ENCODE peak calls at places on chromosome 3, in six cellular contexts. M, F, W, G, T and J are unnamed samples.
A peak's percentile ranks its signal among the peaks of the same experiment; 100 is the strongest.

GRCh38 chr3:87191641-87192040 is 35.5 kb upstream of the CHMP2B start:
- DNase-seq in W (no peak), M (no peak), F (no peak), G (no peak), T (no peak), J (no peak)

GRCh38 chr3:127490271-127491023 is 100.1 kb downstream of the TPRA1 start:
- DNase-seq in W (no peak), F (no peak), G (no peak), M (no peak), T (no peak), J (no peak)

GRCh38 chr3:156332304-156332703 is 211.9 kb downstream of the KCNAB1 start:
- DNase-seq in F (no peak), T (no peak), G (no peak), M (no peak), W (no peak), J (no peak)

GRCh38 chr3:126135398-126136076 is 44.8 kb downstream of the ALDH1L1 start:
- DNase-seq in W (no peak), F (no peak), T (peak; percentile 75), G (no peak), M (peak; percentile 79), J (no peak)

GRCh38 chr3:193552911-193553310 is 1.8 kb downstream of the ATP13A4 start:
- DNase-seq in T (no peak), F (no peak), W (no peak), M (no peak), G (no peak), J (no peak)

GRCh38 chr3:141094851-141095545 is 43.9 kb downstream of the SPSB4 start:
- DNase-seq in F (peak; percentile 68), M (peak; percentile 93), T (no peak), W (no peak), G (no peak), J (peak; percentile 54)

GRCh38 chr3:115325539-115325938 is 178.5 kb upstream of the ZBTB20 start:
- DNase-seq in W (peak; percentile 67), T (no peak), G (no peak), M (no peak), F (no peak), J (no peak)

GRCh38 chr3:184751204-184751809 is 39.4 kb upstream of the MAGEF1 start:
- DNase-seq in T (peak; percentile 41), M (peak; percentile 22), F (no peak), W (no peak), G (no peak), J (no peak)

GRCh38 chr3:101861212-101861977 is 12.1 kb downstream of the NFKBIZ start:
- DNase-seq in F (no peak), G (no peak), M (no peak), T (no peak), W (peak; percentile 73), J (no peak)

GRCh38 chr3:9653565-9654248 is 4.4 kb downstream of the MTMR14 start:
- DNase-seq in T (no peak), M (no peak), G (no peak), F (no peak), W (no peak), J (no peak)

GRCh38 chr3:186519021-186519658 is 25.0 kb downstream of the CRYGS start:
- DNase-seq in G (no peak), F (no peak), W (no peak), T (peak; percentile 85), M (no peak), J (no peak)

GRCh38 chr3:123739754-123740153 is 144.4 kb downstream of the MYLK start:
- DNase-seq in W (peak; percentile 69), T (no peak), M (no peak), F (no peak), G (no peak), J (no peak)

GRCh38 chr3:105987809-105988208 is 119.0 kb upstream of the CBLB start:
- DNase-seq in T (no peak), G (no peak), W (no peak), M (no peak), F (no peak), J (no peak)

GRCh38 chr3:48215466-48215865 is 7.8 kb upstream of the CAMP start:
- DNase-seq in G (no peak), F (no peak), M (no peak), T (no peak), W (peak; percentile 32), J (no peak)

GRCh38 chr3:41026394-41027177 is 172.7 kb upstream of the CTNNB1 start:
- DNase-seq in M (peak; percentile 91), G (no peak), W (peak; percentile 97), T (no peak), F (peak; percentile 53), J (peak; percentile 27)

GRCh38 chr3:66153961-66154923 is 66.6 kb upstream of the SLC25A26 start:
- DNase-seq in F (peak; percentile 13), W (no peak), T (no peak), G (no peak), M (peak; percentile 81), J (no peak)

GRCh38 chr3:83649692-83650091 is 1309.1 kb upstream of the CADM2 start:
- DNase-seq in W (no peak), M (peak; percentile 49), T (no peak), G (no peak), F (no peak), J (no peak)

GRCh38 chr3:32630266-32630665 is 54.7 kb upstream of the CNOT10 start:
- DNase-seq in F (no peak), T (no peak), W (peak; percentile 52), G (no peak), M (no peak), J (no peak)

GRCh38 chr3:50419595-50419994 is 60.3 kb upstream of the TMEM115 start:
- DNase-seq in T (no peak), G (no peak), M (no peak), F (no peak), W (no peak), J (no peak)

GRCh38 chr3:113606539-113607218 is 74.3 kb downstream of the SIDT1 start:
- DNase-seq in T (peak; percentile 76), F (no peak), W (no peak), G (peak; percentile 45), M (no peak), J (no peak)

GRCh38 chr3:104796556-104796955 is 570.2 kb upstream of the ALCAM start:
- DNase-seq in M (no peak), W (no peak), G (no peak), F (no peak), T (no peak), J (no peak)

GRCh38 chr3:159229161-159229560 is 427.3 kb downstream of the MFSD1 start:
- DNase-seq in G (no peak), M (no peak), W (no peak), T (no peak), F (no peak), J (no peak)

GRCh38 chr3:44337253-44337652 is 1.3 kb upstream of the TCAIM start:
- DNase-seq in T (no peak), G (no peak), M (no peak), F (no peak), W (no peak), J (no peak)

GRCh38 chr3:127066635-127067034 is 83.7 kb downstream of the PLXNA1 start:
- DNase-seq in M (peak; percentile 32), T (no peak), F (no peak), W (no peak), G (no peak), J (no peak)

GRCh38 chr3:178159691-178160090 is 376.5 kb upstream of the KCNMB2 start:
- DNase-seq in T (no peak), G (no peak), F (no peak), W (no peak), M (no peak), J (no peak)

GRCh38 chr3:126508539-126508938 is 9.0 kb downstream of the UROC1 start:
- DNase-seq in W (no peak), G (no peak), F (no peak), T (peak; percentile 61), M (peak; percentile 69), J (no peak)

GRCh38 chr3:33430571-33430970 is 9.6 kb downstream of the UBP1 start:
- DNase-seq in W (no peak), T (no peak), M (no peak), F (no peak), G (no peak), J (no peak)

GRCh38 chr3:15711281-15711680 is 86.5 kb downstream of the ANKRD28 start:
- DNase-seq in T (no peak), W (no peak), M (no peak), F (no peak), G (no peak), J (no peak)

GRCh38 chr3:125165189-125165947 is 47.2 kb downstream of the SLC12A8 start:
- DNase-seq in T (no peak), M (peak; percentile 88), G (no peak), W (peak; percentile 63), F (peak; percentile 50), J (peak; percentile 64)

GRCh38 chr3:172312711-172313110 is 135.5 kb downstream of the GHSR start:
- DNase-seq in W (no peak), M (no peak), F (no peak), T (no peak), G (no peak), J (no peak)

GRCh38 chr3:175731543-175731942 is 872.4 kb downstream of the NAALADL2 start:
- DNase-seq in F (no peak), T (no peak), W (no peak), M (no peak), G (no peak), J (no peak)

GRCh38 chr3:46946856-46947544 is 29.5 kb downstream of the CCDC12 start:
- DNase-seq in W (peak; percentile 81), T (peak; percentile 86), F (peak; percentile 40), M (peak; percentile 77), G (peak; percentile 38), J (no peak)

GRCh38 chr3:45884368-45885201 is 1.8 kb upstream of the CCR9 start:
- DNase-seq in M (no peak), T (no peak), G (no peak), F (no peak), W (no peak), J (no peak)

GRCh38 chr3:74613566-74613965 is 893 bp downstream of the CNTN3 start:
- DNase-seq in M (no peak), G (no peak), W (no peak), T (no peak), F (no peak), J (no peak)

GRCh38 chr3:152835311-152836102 is 576 bp downstream of the P2RY1 start:
- DNase-seq in M (peak; percentile 91), G (peak; percentile 47), W (peak; percentile 53), F (peak; percentile 73), T (peak; percentile 84), J (peak; percentile 50)